ENCODE peak calls at places on chromosome 20, in six cellular contexts. G is lung; J is activated T-cell treated with anti-CD3 and anti-CD28 coated beads for 1 hour; V is HT-29; M is CD8-positive, alpha-beta memory T cell; L is prostate gland. U is an unnamed sample.

GRCh38 chr20:57231951-57232428 is 34.5 kb downstream of the BMP7 start:
- DNase-seq in L (no peak), V (no peak), J (no peak), G (no peak), M (no peak), U (no peak)

GRCh38 chr20:5928063-5928462 is 22.3 kb downstream of the TRMT6 start:
- DNase-seq in J (no peak), L (no peak), G (no peak), V (no peak), M (no peak), U (no peak)

GRCh38 chr20:2626853-2627541 is 25.4 kb upstream of the NOP56 start:
- DNase-seq in L (no peak), M (no peak), V (peak; percentile 40), J (no peak), G (peak; percentile 61), U (no peak)

GRCh38 chr20:4812641-4813075 is 90.9 kb downstream of the PRND start:
- DNase-seq in M (peak; percentile 9), V (no peak), L (no peak), J (no peak), G (no peak), U (no peak)

GRCh38 chr20:51481311-51481997 is 61.1 kb downstream of the NFATC2 start:
- DNase-seq in M (peak; percentile 62), J (no peak), L (no peak), V (no peak), G (no peak), U (peak; percentile 16)

GRCh38 chr20:62149532-62150235 is 6.1 kb downstream of the SS18L1 start:
- DNase-seq in L (peak; percentile 56), V (no peak), M (no peak), G (no peak), J (no peak), U (no peak)

GRCh38 chr20:49819702-49820101 is 7.1 kb downstream of the SLC9A8 start:
- DNase-seq in M (no peak), L (no peak), V (no peak), J (no peak), G (no peak), U (no peak)

GRCh38 chr20:56443654-56444540 is 24.5 kb upstream of the RTF2 start:
- DNase-seq in G (no peak), J (no peak), L (no peak), V (no peak), M (no peak), U (no peak)

GRCh38 chr20:24504331-24505285 is 35.2 kb downstream of the SYNDIG1 start:
- DNase-seq in J (no peak), L (no peak), M (no peak), G (no peak), V (no peak), U (no peak)

GRCh38 chr20:11451793-11452291 is 465.9 kb upstream of the BTBD3 start:
- DNase-seq in M (no peak), V (no peak), L (peak; percentile 15), J (no peak), G (no peak), U (no peak)

GRCh38 chr20:63021356-63022321 is 14.9 kb upstream of the BHLHE23 start:
- DNase-seq in G (no peak), J (no peak), L (no peak), M (no peak), V (no peak), U (no peak)

GRCh38 chr20:59754551-59754950 is 150.2 kb downstream of the PHACTR3 start:
- DNase-seq in J (no peak), G (no peak), V (no peak), L (no peak), M (no peak), U (no peak)

U was measured in effector memory CD4-positive, alpha-beta T cell.